ENCODE peak calls at places on chromosomes 3 and 15, in four cellular contexts. S is SW480, G is GM10248, M is neuronal stem cell. T is an unnamed sample.
A peak's percentile ranks its signal among the peaks of the same experiment; 100 is the strongest.

GRCh38 chr3:141239551-141240281 is 8.1 kb downstream of the PXYLP1 start:
- DNase-seq in S (no peak), G (no peak), M (no peak), T (no peak)

GRCh38 chr3:124832782-124833709 is 54.1 kb downstream of the ITGB5 start:
- DNase-seq in S (no peak), G (no peak), M (no peak), T (no peak)

GRCh38 chr3:41288785-41289184 is 89.5 kb downstream of the CTNNB1 start:
- DNase-seq in S (no peak), G (no peak), M (no peak), T (no peak)

GRCh38 chr3:189132125-189132744 is 39.5 kb upstream of the TPRG1 start:
- DNase-seq in S (peak; percentile 95), G (peak; percentile 28), M (no peak), T (peak; percentile 95)

GRCh38 chr15:100464895-100465294 is 63.9 kb downstream of the CERS3 start:
- DNase-seq in S (no peak), G (no peak), M (no peak), T (no peak)

GRCh38 chr3:181133832-181134231 is 144.3 kb upstream of the DNAJC19 start:
- DNase-seq in S (no peak), G (no peak), M (no peak), T (no peak)

GRCh38 chr3:42497009-42497731 is 5.3 kb upstream of the VIPR1 start:
- DNase-seq in S (peak; percentile 95), G (no peak), M (peak; percentile 51), T (no peak)

GRCh38 chr15:45225506-45226273 is 26.3 kb upstream of the SLC28A2 start:
- DNase-seq in S (no peak), G (no peak), M (no peak), T (no peak)

GRCh38 chr3:47409688-47410416 is 29.0 kb downstream of the PTPN23 start:
- DNase-seq in S (no peak), G (no peak), M (no peak), T (no peak)

GRCh38 chr3:39346785-39347585 is 17.5 kb downstream of the CCR8 start:
- DNase-seq in S (no peak), G (no peak), M (no peak), T (no peak)

GRCh38 chr3:25503758-25504157 is 75.7 kb downstream of the RARB start:
- DNase-seq in S (no peak), G (no peak), M (no peak), T (no peak)

GRCh38 chr3:138174421-138175122 is at the start of gene DBR1:
- DNase-seq in S (peak; percentile 87), G (peak; percentile 82), M (peak; percentile 51), T (peak; percentile 72)

GRCh38 chr3:8563146-8563545 is 61.5 kb downstream of the LMCD1 start:
- DNase-seq in S (no peak), G (no peak), M (no peak), T (no peak)

GRCh38 chr3:178022599-178022998 is 513.6 kb upstream of the KCNMB2 start:
- DNase-seq in S (no peak), G (no peak), M (no peak), T (no peak)

GRCh38 chr3:111692593-111693552 is 97.7 kb upstream of the ZBED2 start:
- DNase-seq in S (no peak), G (no peak), M (no peak), T (no peak)

GRCh38 chr3:76345878-76346277 is 560.5 kb upstream of the ZNF717 start:
- DNase-seq in S (no peak), G (no peak), M (no peak), T (no peak)

GRCh38 chr3:126781406-126781805 is 77.4 kb downstream of the CHCHD6 start:
- DNase-seq in S (no peak), G (no peak), M (no peak), T (no peak)

GRCh38 chr3:144160627-144161026 is 189.0 kb downstream of the DIPK2A start:
- DNase-seq in S (no peak), G (no peak), M (no peak), T (no peak)

GRCh38 chr3:139281512-139282196 is 62.2 kb upstream of the MRPS22 start:
- DNase-seq in S (no peak), G (no peak), M (no peak), T (no peak)

GRCh38 chr3:192917508-192918274 is at the start of gene MB21D2:
- DNase-seq in S (peak; percentile 87), G (peak; percentile 83), M (peak; percentile 68), T (peak; percentile 43)

GRCh38 chr3:5202267-5202666 is 14.8 kb downstream of the EDEM1 start:
- DNase-seq in S (no peak), G (no peak), M (no peak), T (no peak)

GRCh38 chr3:100419406-100419805 is 18.1 kb downstream of the LNP1 start:
- DNase-seq in S (no peak), G (no peak), M (no peak), T (no peak)

T was measured in CD4-positive, CD25-positive, alpha-beta regulatory T cell.